ENCODE peak calls at places on chromosomes 5 and 9, in eight cellular contexts. T, H, L, D, K, P, V and Y are unnamed samples.

GRCh38 chr9:127074561-127075548 is 47.6 kb downstream of the ANGPTL2 start:
- DNase-seq in T (no peak), H (no peak), L (no peak), D (no peak), K (no peak), P (no peak), V (no peak), Y (no peak)

GRCh38 chr9:116572095-116572748 is 114.9 kb upstream of the TRIM32 start:
- DNase-seq in T (no peak), H (peak; percentile 84), L (peak; percentile 59), D (peak; percentile 95), K (peak; percentile 64), P (peak; percentile 87), V (peak; percentile 92), Y (peak; percentile 47)

GRCh38 chr9:92730897-92731296 is 33.7 kb downstream of the BICD2 start:
- DNase-seq in T (no peak), H (no peak), L (no peak), D (no peak), K (no peak), P (no peak), V (no peak), Y (no peak)

GRCh38 chr5:75869891-75870290 is 152.7 kb upstream of the POC5 start:
- DNase-seq in T (no peak), H (no peak), L (no peak), D (no peak), K (no peak), P (no peak), V (no peak), Y (no peak)

GRCh38 chr9:31573561-31573960 is 810.9 kb upstream of the ACO1 start:
- DNase-seq in T (no peak), H (no peak), L (no peak), D (no peak), K (no peak), P (no peak), V (no peak), Y (no peak)

GRCh38 chr5:87252283-87252605 is 15.4 kb upstream of the RASA1 start:
- DNase-seq in T (no peak), H (no peak), L (no peak), D (no peak), K (no peak), P (no peak), V (no peak), Y (no peak)

GRCh38 chr5:64497390-64497789 is 8.4 kb upstream of the RGS7BP start:
- DNase-seq in T (no peak), H (peak; percentile 28), L (no peak), D (no peak), K (no peak), P (no peak), V (no peak), Y (no peak)

GRCh38 chr5:30539004-30539634 is 654.4 kb upstream of the CDH6 start:
- DNase-seq in T (no peak), H (peak; percentile 28), L (no peak), D (no peak), K (no peak), P (no peak), V (no peak), Y (no peak)

GRCh38 chr5:17157916-17158529 is 59.4 kb upstream of the BASP1 start:
- DNase-seq in T (no peak), H (peak; percentile 100), L (no peak), D (no peak), K (no peak), P (no peak), V (no peak), Y (no peak)

GRCh38 chr5:93785475-93785874 is 44.1 kb upstream of the POU5F2 start:
- DNase-seq in T (no peak), H (no peak), L (no peak), D (no peak), K (no peak), P (no peak), V (no peak), Y (no peak)

GRCh38 chr9:69548676-69549075 is 123.5 kb downstream of the APBA1 start:
- DNase-seq in T (no peak), H (no peak), L (no peak), D (no peak), K (peak; percentile 4), P (no peak), V (no peak), Y (no peak)

GRCh38 chr5:133873936-133874585 is 94.4 kb downstream of the C5orf15 start:
- DNase-seq in T (no peak), H (peak; percentile 29), L (no peak), D (no peak), K (no peak), P (no peak), V (no peak), Y (no peak)

GRCh38 chr9:131278421-131279111 is 2.3 kb upstream of the FAM78A start:
- DNase-seq in T (no peak), H (no peak), L (no peak), D (no peak), K (no peak), P (no peak), V (no peak), Y (no peak)

GRCh38 chr5:68172314-68172713 is 43.2 kb upstream of the PIK3R1 start:
- DNase-seq in T (no peak), H (no peak), L (no peak), D (no peak), K (no peak), P (no peak), V (no peak), Y (no peak)

GRCh38 chr9:81022177-81022576 is 667.2 kb downstream of the TLE1 start:
- DNase-seq in T (no peak), H (peak; percentile 81), L (no peak), D (no peak), K (no peak), P (no peak), V (no peak), Y (no peak)

GRCh38 chr5:83471405-83472212 is at the start of gene VCAN:
- DNase-seq in T (no peak), H (peak; percentile 82), L (peak; percentile 67), D (peak; percentile 24), K (no peak), P (peak; percentile 40), V (peak; percentile 40), Y (no peak)

GRCh38 chr9:133112361-133113026 is 8.5 kb downstream of the RALGDS start:
- DNase-seq in T (no peak), H (no peak), L (peak; percentile 80), D (peak; percentile 39), K (no peak), P (no peak), V (peak; percentile 43), Y (no peak)

GRCh38 chr5:43000198-43000840 is 39.8 kb downstream of the ANXA2R start:
- DNase-seq in T (no peak), H (peak; percentile 59), L (no peak), D (no peak), K (no peak), P (no peak), V (no peak), Y (no peak)

GRCh38 chr5:102715405-102715804 is 39.7 kb upstream of the PAM start:
- DNase-seq in T (no peak), H (peak; percentile 90), L (peak; percentile 25), D (no peak), K (no peak), P (no peak), V (no peak), Y (no peak)

GRCh38 chr5:116032094-116032517 is at the start of gene ARL14EPL:
- DNase-seq in T (no peak), H (peak; percentile 92), L (peak; percentile 20), D (peak; percentile 34), K (peak; percentile 47), P (peak; percentile 51), V (no peak), Y (peak; percentile 11)

GRCh38 chr5:16552666-16553343 is 64.0 kb downstream of the RETREG1 start:
- DNase-seq in T (no peak), H (peak; percentile 55), L (peak; percentile 76), D (peak; percentile 89), K (peak; percentile 54), P (peak; percentile 53), V (peak; percentile 28), Y (peak; percentile 20)

GRCh38 chr5:1961304-1961946 is 78.7 kb upstream of the IRX4 start:
- DNase-seq in T (no peak), H (no peak), L (no peak), D (no peak), K (no peak), P (no peak), V (no peak), Y (no peak)

GRCh38 chr5:169742773-169743296 is 105.8 kb downstream of the DOCK2 start:
- DNase-seq in T (no peak), H (peak; percentile 76), L (no peak), D (no peak), K (no peak), P (no peak), V (no peak), Y (no peak)

GRCh38 chr5:57653636-57654290 is 171.2 kb upstream of the ACTBL2 start:
- DNase-seq in T (no peak), H (no peak), L (no peak), D (no peak), K (no peak), P (no peak), V (no peak), Y (no peak)

GRCh38 chr5:103424008-103424407 is 138.6 kb downstream of the NUDT12 start:
- DNase-seq in T (no peak), H (peak; percentile 46), L (no peak), D (no peak), K (no peak), P (no peak), V (no peak), Y (no peak)

GRCh38 chr5:138465288-138466057 is at the start of gene EGR1:
- DNase-seq in T (peak; percentile 88), H (peak; percentile 94), L (peak; percentile 96), D (peak; percentile 97), K (peak; percentile 88), P (peak; percentile 88), V (peak; percentile 97), Y (peak; percentile 91)
- TF ChIP-seq POLR2A in T (no peak), H (no peak), L (no peak), D (peak; percentile 97), K (peak; percentile 83), P (peak; percentile 44), V (peak; percentile 85), Y (peak; percentile 87)

GRCh38 chr5:141618804-141619554 is at the start of gene DIAPH1:
- DNase-seq in T (peak; percentile 90), H (peak; percentile 94), L (peak; percentile 97), D (peak; percentile 99), K (peak; percentile 92), P (peak; percentile 85), V (peak; percentile 98), Y (peak; percentile 84)
- TF ChIP-seq POLR2A in T (no peak), H (peak; percentile 70), L (no peak), D (peak; percentile 76), K (peak; percentile 43), P (peak; percentile 74), V (peak; percentile 88), Y (peak; percentile 34)

GRCh38 chr9:136645903-136646754 is 16.6 kb upstream of the EGFL7 start:
- DNase-seq in T (no peak), H (no peak), L (no peak), D (peak; percentile 42), K (peak; percentile 24), P (no peak), V (peak; percentile 56), Y (no peak)
- TF ChIP-seq POLR2A in T (no peak), H (no peak), L (no peak), D (no peak), K (no peak), P (no peak), V (no peak), Y (no peak)

GRCh38 chr5:154755361-154756202 is at the start of gene LARP1:
- DNase-seq in T (peak; percentile 75), H (peak; percentile 19), L (peak; percentile 32), D (peak; percentile 46), K (no peak), P (no peak), V (no peak), Y (no peak)
- TF ChIP-seq POLR2A in T (no peak), H (no peak), L (no peak), D (no peak), K (peak; percentile 8), P (no peak), V (no peak), Y (no peak)